ENCODE peak calls at places on chromosomes 6 and 20, in ten cellular contexts. N, M, A, S, L, Q, C, K, F and Z are unnamed samples. For H3K4me1, the result is how much of the 10 kb centered on the place peaks cover.

GRCh38 chr6:105458552-105458951 is 55.7 kb upstream of the PREP start:
- DNase-seq in N (no peak), M (no peak), A (no peak), S (no peak), L (no peak), Q (no peak), C (no peak), K (no peak), F (no peak), Z (no peak)

GRCh38 chr6:15386110-15386755 is 140.4 kb downstream of the JARID2 start:
- DNase-seq in N (no peak), M (no peak), A (no peak), S (no peak), L (no peak), Q (peak), C (no peak), K (no peak), F (no peak), Z (no peak)

GRCh38 chr20:63206878-63207277 is 9.1 kb downstream of the YTHDF1 start:
- DNase-seq in N (peak), M (no peak), A (no peak), S (peak), L (peak), Q (no peak), C (no peak), K (peak), F (no peak), Z (no peak)

GRCh38 chr6:54716869-54717268 is 129.7 kb upstream of the FAM83B start:
- DNase-seq in N (no peak), M (no peak), A (no peak), S (no peak), L (peak), Q (no peak), C (no peak), K (no peak), F (no peak), Z (no peak)

GRCh38 chr6:15499125-15499524 is 163.7 kb downstream of the DTNBP1 start:
- DNase-seq in N (no peak), M (no peak), A (no peak), S (no peak), L (no peak), Q (no peak), C (no peak), K (no peak), F (no peak), Z (no peak)

GRCh38 chr6:31578461-31579118 is 3.2 kb downstream of the TNF start:
- DNase-seq in N (no peak), M (no peak), A (no peak), S (no peak), L (no peak), Q (no peak), C (no peak), K (no peak), F (no peak), Z (no peak)

GRCh38 chr20:2314759-2315439 is 19.1 kb downstream of the TGM3 start:
- DNase-seq in N (peak), M (no peak), A (no peak), S (no peak), L (peak), Q (no peak), C (no peak), K (no peak), F (no peak), Z (peak)

GRCh38 chr6:141291322-141291721 is 841.4 kb upstream of the GJE1 start:
- DNase-seq in N (no peak), M (no peak), A (no peak), S (no peak), L (no peak), Q (no peak), C (no peak), K (no peak), F (no peak), Z (no peak)

GRCh38 chr6:27582928-27583725 is 110.2 kb upstream of the ZNF184 start:
- DNase-seq in N (peak), M (no peak), A (no peak), S (no peak), L (peak), Q (peak), C (no peak), K (no peak), F (no peak), Z (no peak)

GRCh38 chr6:12538881-12539357 is 177.6 kb upstream of the PHACTR1 start:
- DNase-seq in N (peak), M (no peak), A (no peak), S (no peak), L (no peak), Q (peak), C (no peak), K (peak), F (no peak), Z (peak)

GRCh38 chr6:158481612-158482473 is 78.0 kb upstream of the TMEM181 start:
- DNase-seq in N (peak), M (peak), A (no peak), S (no peak), L (peak), Q (no peak), C (no peak), K (no peak), F (no peak), Z (no peak)
- H3K27ac ChIP-seq in N (peak), M (peak), A (no peak), S (no peak), L (peak), Q (no peak), C (no peak), K (no peak), F (no peak), Z (no peak)

DNA sequence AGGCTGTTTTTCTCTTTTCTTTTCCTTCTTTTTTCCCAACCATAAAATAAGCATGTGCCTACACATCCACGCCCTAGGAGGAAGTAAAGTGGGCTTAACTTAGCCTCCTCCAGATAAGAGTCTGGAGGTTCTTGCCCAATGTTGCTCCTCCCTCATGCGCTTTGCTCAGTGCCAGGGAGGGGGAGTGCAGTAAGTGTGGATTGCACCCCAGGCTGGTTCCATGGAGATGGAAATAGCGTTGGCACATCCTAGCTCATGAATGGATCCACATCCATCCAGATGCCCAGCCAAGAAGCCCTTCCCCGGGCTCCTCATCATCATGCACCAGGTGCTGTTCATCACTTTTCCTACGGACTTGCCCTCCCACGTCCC is 58.2 kb downstream of the NEDD9 start:
- DNase-seq in N (no peak), M (no peak), A (no peak), S (no peak), L (no peak), Q (no peak), C (no peak), K (no peak), F (no peak), Z (no peak)
- H3K4me1 ChIP-seq in N (under half), M (under half), A (under half), S (under half), L (under half), Q (under half), C (under half), K (under half), F (under half), Z (under half)

DNA sequence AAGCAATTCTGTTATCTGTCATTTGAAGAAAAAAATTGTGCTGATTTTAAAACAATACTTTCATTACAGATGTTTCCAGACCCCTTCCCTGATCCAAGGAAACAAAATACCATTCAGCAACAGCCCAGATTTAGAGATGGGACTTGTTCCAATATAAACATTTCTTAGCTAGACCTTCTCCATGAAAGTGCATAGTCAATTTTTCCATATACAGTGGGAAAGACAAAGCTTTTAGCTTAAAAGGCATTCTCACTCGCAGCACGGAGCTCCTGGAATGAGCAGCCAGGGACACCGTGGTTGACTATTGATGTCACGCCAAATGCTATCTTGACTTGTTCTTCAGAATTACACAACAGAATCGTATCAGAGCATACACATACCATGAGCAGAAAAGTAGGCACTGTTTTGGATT is 21.5 kb downstream of the LAMA4 start:
- DNase-seq in N (peak), M (no peak), A (no peak), S (no peak), L (peak), Q (peak), C (no peak), K (no peak), F (no peak), Z (peak)
- H3K27ac ChIP-seq in N (peak), M (no peak), A (peak), S (peak), L (peak), Q (peak), C (no peak), K (peak), F (no peak), Z (peak)

GRCh38 chr6:67016921-67017460 is 1310.0 kb upstream of the EYS start:
- DNase-seq in N (no peak), M (no peak), A (no peak), S (no peak), L (no peak), Q (no peak), C (no peak), K (no peak), F (no peak), Z (no peak)
- H3K4me1 ChIP-seq in N (under half), M (under half), A (under half), S (under half), L (under half), Q (under half), C (under half), K (under half), F (under half), Z (under half)